ENCODE peak calls at places on chromosomes 11 and 22, in four cellular contexts. I is AG09319, Q is endothelial cell, L is stomach. R is an unnamed sample.

GRCh38 chr11:60363542-60364525 is 14.5 kb upstream of the MS4A7 start:
- DNase-seq in L (peak), Q (peak), I (peak), R (peak)

GRCh38 chr11:2362414-2362813 is 14.7 kb upstream of the CD81 start:
- DNase-seq in L (no peak), Q (no peak), I (no peak), R (no peak)

GRCh38 chr22:35324067-35324466 is 24.4 kb downstream of the TOM1 start:
- DNase-seq in Q (no peak), I (no peak), L (no peak), R (no peak)

GRCh38 chr11:72598901-72599300 is 75.3 kb downstream of the PDE2A start:
- DNase-seq in L (peak), Q (peak), I (no peak), R (peak)

GRCh38 chr22:19749876-19750275 is 10.7 kb upstream of the TBX1 start:
- DNase-seq in I (no peak), L (no peak), Q (no peak), R (no peak)

GRCh38 chr22:30607939-30608338 is 965 bp downstream of the TCN2 start:
- DNase-seq in Q (no peak), L (no peak), I (no peak), R (no peak)

GRCh38 chr11:33296695-33297094 is 39.5 kb downstream of the HIPK3 start:
- DNase-seq in L (no peak), Q (no peak), I (no peak), R (no peak)

GRCh38 chr11:67280341-67280790 is 8.7 kb upstream of the ANKRD13D start:
- DNase-seq in Q (no peak), I (no peak), L (no peak), R (no peak)

GRCh38 chr11:46107408-46107718 is 13.9 kb downstream of the PHF21A start:
- DNase-seq in I (no peak), L (no peak), Q (no peak), R (no peak)

GRCh38 chr11:20596629-20597129 is 2.7 kb upstream of the SLC6A5 start:
- DNase-seq in Q (no peak), I (no peak), L (no peak), R (no peak)

GRCh38 chr22:41524809-41525449 is 19.3 kb downstream of the POLR3H start:
- DNase-seq in Q (no peak), L (peak), I (no peak), R (no peak)

GRCh38 chr22:22993184-22993583 is 77.1 kb upstream of the GNAZ start:
- DNase-seq in L (no peak), Q (no peak), I (no peak), R (no peak)

GRCh38 chr11:95680169-95680929 is 109.2 kb downstream of the FAM76B start:
- DNase-seq in Q (no peak), L (no peak), I (no peak), R (no peak)

GRCh38 chr11:33005175-33005574 is 10.5 kb upstream of the DEPDC7 start:
- DNase-seq in Q (no peak), L (no peak), I (no peak), R (no peak)

GRCh38 chr11:44728491-44728910 is 1.7 kb downstream of the TSPAN18 start:
- DNase-seq in I (no peak), Q (no peak), L (no peak), R (no peak)

GRCh38 chr11:114166897-114167323 is 107.4 kb downstream of the ZBTB16 start:
- DNase-seq in Q (no peak), I (peak), L (no peak), R (no peak)

GRCh38 chr22:37491559-37492427 is 5.6 kb upstream of the MFNG start:
- DNase-seq in Q (no peak), I (no peak), L (no peak), R (no peak)

GRCh38 chr11:109424893-109425292 is 2.9 kb downstream of the C11orf87 start:
- DNase-seq in Q (peak), I (no peak), L (peak), R (peak)

GRCh38 chr11:5123802-5124521 is 14.2 kb downstream of the OR52A5 start:
- DNase-seq in I (peak), Q (peak), L (peak), R (peak)

GRCh38 chr11:17775507-17776212 is 41.1 kb downstream of the KCNC1 start:
- DNase-seq in Q (no peak), L (no peak), I (no peak), R (no peak)

GRCh38 chr22:41361716-41362310 is 19.9 kb upstream of the TEF start:
- DNase-seq in L (no peak), Q (no peak), I (no peak), R (no peak)

GRCh38 chr22:25623310-25623734 is 58.8 kb downstream of the GRK3 start:
- DNase-seq in I (no peak), Q (no peak), L (no peak), R (no peak)

GRCh38 chr11:32916361-32916760 is 23.8 kb downstream of the QSER1 start:
- DNase-seq in I (no peak), L (no peak), Q (no peak), R (no peak)

GRCh38 chr11:43931717-43932039 is 10.8 kb upstream of the C11orf96 start:
- DNase-seq in I (no peak), L (no peak), Q (no peak), R (no peak)

GRCh38 chr11:20762112-20762511 is 92.7 kb downstream of the NELL1 start:
- DNase-seq in I (no peak), L (no peak), Q (no peak), R (no peak)

GRCh38 chr11:120998581-120998980 is 25.3 kb upstream of the TBCEL start:
- DNase-seq in L (no peak), I (no peak), Q (no peak), R (no peak)

GRCh38 chr11:120025606-120026335 is 112.1 kb downstream of the TRIM29 start:
- DNase-seq in Q (no peak), L (no peak), I (no peak), R (no peak)

GRCh38 chr11:2538951-2539735 is 94.3 kb downstream of the KCNQ1 start:
- DNase-seq in I (no peak), Q (no peak), L (no peak), R (no peak)

GRCh38 chr11:29333993-29334780 is 682.6 kb downstream of the KCNA4 start:
- DNase-seq in Q (no peak), L (no peak), I (no peak), R (no peak)

GRCh38 chr11:14519692-14520085 is 497 bp downstream of the PSMA1 start:
- DNase-seq in L (no peak), I (no peak), Q (no peak), R (no peak)

GRCh38 chr11:83034673-83035014 is 37.1 kb downstream of the RAB30 start:
- DNase-seq in I (no peak), Q (no peak), L (no peak), R (no peak)

GRCh38 chr11:1127664-1128162 is 30.0 kb upstream of the MUC5AC start:
- DNase-seq in I (no peak), L (no peak), Q (peak), R (no peak)

GRCh38 chr11:85875505-85875904 is 20.3 kb downstream of the CCDC83 start:
- DNase-seq in L (no peak), Q (no peak), I (no peak), R (no peak)

GRCh38 chr11:7353100-7353499 is 101.4 kb downstream of the SYT9 start:
- DNase-seq in L (no peak), Q (peak), I (peak), R (peak)

DNA sequence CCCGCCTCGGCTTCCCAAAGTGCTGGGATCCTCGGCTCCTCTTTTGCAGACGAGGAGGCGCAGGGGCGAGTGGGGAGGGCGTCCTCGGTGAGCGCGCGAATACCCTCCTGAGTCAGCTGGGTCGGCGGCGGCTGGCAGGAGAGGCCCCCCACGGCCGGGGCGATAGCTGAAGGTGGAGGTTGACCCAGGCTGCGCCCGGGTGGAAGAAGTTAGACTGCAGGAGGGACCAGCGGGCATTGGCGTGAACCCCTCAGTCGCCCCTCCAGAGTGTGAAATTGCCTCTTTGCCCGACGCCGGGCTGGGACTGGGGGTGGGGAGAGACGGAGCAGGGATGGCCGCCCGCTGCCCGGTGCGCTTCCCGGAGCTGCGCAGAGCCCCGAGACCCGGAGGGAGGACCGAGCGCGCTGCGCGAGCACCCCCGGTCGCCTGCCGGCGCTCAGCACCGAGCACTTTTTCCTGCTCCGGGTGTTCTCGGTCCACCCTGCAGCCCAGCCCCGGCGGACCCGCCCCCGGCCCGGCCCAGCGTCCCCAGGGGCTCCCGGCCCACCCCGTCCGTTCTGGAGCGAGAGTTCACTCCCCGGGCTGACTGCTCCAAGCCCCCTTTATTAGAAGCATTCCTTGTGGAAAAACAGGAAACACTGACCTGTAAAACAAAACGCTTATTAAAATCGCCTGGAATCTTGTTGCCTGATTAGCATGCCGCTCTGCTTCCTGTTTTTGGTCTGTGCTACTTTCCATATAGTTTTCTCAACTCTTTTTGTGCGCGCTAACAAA is 13.7 kb upstream of the CPT1A start:
- DNase-seq in I (no peak), L (no peak), Q (peak), R (no peak)
- TF ChIP-seq CTCF in I (no peak), L (no peak), Q (no peak), R (no peak)

DNA sequence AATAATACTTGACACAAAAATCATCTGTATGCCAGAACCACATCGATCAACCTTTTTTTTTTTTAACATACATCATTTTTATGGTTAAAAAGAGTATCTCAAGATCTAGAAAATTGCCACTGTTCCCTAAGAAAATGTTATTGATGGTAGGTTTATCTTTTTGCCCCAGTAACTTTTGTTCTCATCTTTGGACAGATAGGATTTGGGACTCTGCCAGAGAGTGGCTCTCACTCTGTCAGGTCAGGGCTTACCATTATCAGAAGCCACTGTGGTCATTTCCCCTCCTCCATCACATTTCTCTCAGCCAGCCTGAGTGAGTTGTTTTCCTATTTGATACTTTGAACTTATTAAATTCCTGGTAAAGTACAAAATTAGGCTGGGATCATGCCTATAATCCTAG is 47.9 kb upstream of the YWHAH start:
- DNase-seq in L (no peak), I (no peak), Q (no peak), R (no peak)
- TF ChIP-seq CTCF in L (no peak), I (no peak), Q (no peak), R (no peak)

DNA sequence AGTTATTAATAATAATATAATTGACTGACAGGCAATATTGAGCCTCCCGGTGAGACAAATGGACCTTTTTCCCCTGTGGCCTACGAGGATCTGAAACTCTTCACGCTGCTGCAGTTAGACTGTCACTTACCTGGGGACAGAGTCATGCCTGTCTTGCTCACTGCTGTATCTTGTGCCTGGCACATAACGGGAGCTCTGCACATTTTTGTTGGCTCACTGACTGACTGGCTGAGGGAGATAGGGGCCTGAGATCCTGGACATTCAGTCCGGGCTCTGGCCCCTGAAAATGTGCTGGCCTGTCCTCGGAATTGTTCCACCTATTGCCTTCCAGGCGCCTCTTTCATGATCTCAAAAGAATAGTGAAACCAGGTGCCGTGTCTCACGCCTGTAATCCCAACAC is 743 bp upstream of the CD3D start:
- DNase-seq in L (no peak), I (no peak), Q (no peak), R (no peak)
- TF ChIP-seq CTCF in L (no peak), I (no peak), Q (no peak), R (no peak)

GRCh38 chr11:74842967-74843366 is 94.3 kb downstream of the RNF169 start:
- DNase-seq in L (no peak), Q (no peak), I (no peak), R (no peak)
- TF ChIP-seq CTCF in L (no peak), Q (no peak), I (no peak), R (no peak)

DNA sequence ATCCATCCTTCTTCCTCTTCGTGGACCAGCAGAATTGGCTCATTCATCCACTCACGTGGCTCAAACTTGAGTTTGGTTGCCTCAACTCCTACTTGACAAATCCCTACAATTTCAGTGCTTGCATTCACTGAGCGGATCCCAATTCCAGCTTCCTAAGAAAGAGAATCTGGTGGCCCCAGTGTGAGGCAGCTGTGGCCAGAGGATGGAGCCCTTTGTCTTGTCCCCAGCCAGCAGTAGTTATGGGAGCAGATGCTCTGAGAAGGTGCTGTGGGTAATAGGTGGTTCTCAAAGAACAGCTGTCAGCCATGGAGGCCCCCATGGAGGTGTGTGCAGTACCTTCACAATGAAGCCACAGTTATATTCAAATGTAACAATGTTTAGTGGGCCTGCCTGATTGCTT is 39.3 kb downstream of the KREMEN1 start:
- DNase-seq in L (no peak), Q (no peak), I (no peak), R (peak)
- TF ChIP-seq CTCF in L (no peak), Q (no peak), I (no peak), R (no peak)

GRCh38 chr11:75337195-75337654 is 14.2 kb downstream of the ARRB1 start:
- DNase-seq in Q (no peak), L (no peak), I (no peak), R (no peak)

GRCh38 chr11:75342231-75342918 is 9.1 kb downstream of the ARRB1 start:
- DNase-seq in I (no peak), L (no peak), Q (no peak), R (no peak)

GRCh38 chr11:75341583-75341982 is 9.9 kb downstream of the ARRB1 start:
- DNase-seq in I (no peak), L (no peak), Q (no peak), R (no peak)

GRCh38 chr11:75338516-75339218 is 12.8 kb downstream of the ARRB1 start:
- DNase-seq in L (no peak), Q (no peak), I (no peak), R (no peak)

DNA sequence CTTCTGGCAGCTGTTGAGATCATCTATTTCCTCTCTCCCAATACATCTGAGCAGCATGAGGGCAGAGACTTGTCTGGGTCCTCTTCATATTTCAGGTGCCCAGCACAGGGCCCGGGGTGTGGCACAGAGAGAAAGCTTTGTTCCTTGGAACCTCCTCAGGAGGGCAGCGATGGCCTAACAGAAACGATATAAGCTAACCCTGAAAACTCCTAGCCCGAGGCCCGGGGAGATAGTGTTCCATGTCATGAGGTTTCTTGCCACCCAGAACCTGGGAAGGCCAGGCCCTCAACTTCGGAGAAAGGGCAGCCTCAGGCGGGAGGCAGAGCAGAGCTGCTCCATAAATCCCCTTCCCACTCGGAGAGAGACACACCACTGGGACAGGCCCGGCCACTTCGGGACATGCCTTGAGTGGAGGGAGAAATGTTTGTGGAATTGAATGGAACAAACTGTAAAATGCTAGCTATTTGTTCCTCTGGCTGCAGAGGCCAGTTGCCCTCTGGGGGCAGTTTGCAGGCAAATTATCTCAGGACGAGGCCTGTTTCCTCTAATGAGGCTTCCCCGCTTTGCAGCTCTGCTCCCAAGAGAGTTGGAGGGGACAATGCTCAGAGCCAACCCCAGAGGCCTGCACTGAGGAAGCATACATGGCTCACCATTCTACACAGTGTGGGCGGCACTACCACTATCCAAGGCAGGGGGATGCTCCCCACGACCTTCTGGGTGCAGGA is 11.6 kb downstream of the ARRB1 start:
- DNase-seq in L (no peak), I (no peak), Q (no peak), R (no peak)
- TF ChIP-seq CTCF in L (no peak), I (no peak), Q (no peak), R (peak)

GRCh38 chr11:70796601-70797000 is 398.3 kb downstream of the CTTN start:
- DNase-seq in Q (no peak), I (no peak), L (no peak), R (peak)
- TF ChIP-seq CTCF in Q (peak), I (no peak), L (no peak), R (peak)

R was measured in Caco-2.